ENCODE peak calls at places on chromosome 15, in four cellular contexts. K is heart left ventricle, F is tibial artery, Z is thoracic aorta. T is an unnamed sample. For H3K4me1, the result is how much of the 10 kb centered on the place peaks cover.

GRCh38 chr15:62899090-62899493 is 143.5 kb upstream of the TPM1 start:
- DNase-seq in K (peak), F (no peak), Z (no peak), T (no peak)

GRCh38 chr15:60399931-60400330 is 2.1 kb upstream of the ANXA2 start:
- DNase-seq in K (no peak), F (no peak), Z (no peak), T (no peak)

GRCh38 chr15:74611341-74611740 is 4.3 kb upstream of the CLK3 start:
- DNase-seq in K (no peak), F (no peak), Z (no peak), T (no peak)

GRCh38 chr15:81473177-81473576 is 99.2 kb upstream of the TMC3 start:
- DNase-seq in K (no peak), F (no peak), Z (no peak), T (no peak)

GRCh38 chr15:60520825-60521368 is 42.0 kb upstream of the ICE2 start:
- DNase-seq in K (peak), F (peak), Z (peak), T (peak)

GRCh38 chr15:62107561-62108110 is 40.9 kb downstream of the C2CD4A start:
- DNase-seq in K (no peak), F (no peak), Z (no peak), T (no peak)

GRCh38 chr15:73996939-73997338 is 2.4 kb downstream of the PML start:
- DNase-seq in K (no peak), F (no peak), Z (no peak), T (peak)

GRCh38 chr15:52020253-52021085 is 1.4 kb downstream of the MAPK6 start:
- DNase-seq in K (no peak), F (no peak), Z (no peak), T (no peak)

GRCh38 chr15:69999392-70000085 is 98.2 kb downstream of the TLE3 start:
- DNase-seq in K (no peak), F (no peak), Z (no peak), T (no peak)
- H3K4me1 ChIP-seq in K (under half), F (under half), Z (under half), T (under half)

GRCh38 chr15:28164876-28165275 is 65.8 kb upstream of the OCA2 start:
- DNase-seq in K (no peak), F (no peak), Z (no peak), T (no peak)

GRCh38 chr15:28165791-28166190 is 66.7 kb upstream of the OCA2 start:
- DNase-seq in K (no peak), F (no peak), Z (no peak), T (no peak)

GRCh38 chr15:28167042-28167441 is 67.9 kb upstream of the OCA2 start:
- DNase-seq in K (no peak), F (no peak), Z (no peak), T (no peak)

GRCh38 chr15:28169361-28169760 is 70.2 kb upstream of the OCA2 start:
- DNase-seq in K (no peak), F (no peak), Z (no peak), T (no peak)
- H3K4me1 ChIP-seq in K (under half), F (under half), Z (under half), T (under half)

GRCh38 chr15:91308855-91309254 is 208.8 kb downstream of the SV2B start:
- DNase-seq in K (no peak), F (no peak), Z (no peak), T (no peak)

GRCh38 chr15:91306155-91306554 is 206.1 kb downstream of the SV2B start:
- DNase-seq in K (no peak), F (no peak), Z (no peak), T (no peak)

GRCh38 chr15:91304794-91305193 is 204.7 kb downstream of the SV2B start:
- DNase-seq in K (no peak), F (no peak), Z (no peak), T (no peak)

GRCh38 chr15:91308209-91308608 is 208.2 kb downstream of the SV2B start:
- DNase-seq in K (no peak), F (no peak), Z (no peak), T (no peak)

DNA sequence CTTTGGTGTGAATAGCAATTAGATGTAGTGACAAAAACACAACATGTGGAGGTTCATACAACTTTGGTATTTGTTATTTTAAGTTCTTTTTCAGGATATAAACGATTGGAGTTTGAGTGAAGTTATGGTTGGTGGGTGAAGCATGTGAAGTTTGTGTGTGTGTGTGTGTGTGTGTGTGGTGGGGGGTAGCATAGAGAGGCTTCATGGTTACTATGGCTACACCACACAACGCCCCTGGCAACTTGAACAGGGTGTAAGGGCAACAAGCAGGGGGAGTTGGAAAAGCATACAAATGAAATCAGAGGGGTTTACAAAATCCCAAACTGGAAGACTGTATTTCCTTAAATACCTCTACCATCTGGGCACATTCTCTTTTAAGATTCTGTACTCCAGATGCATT is 207.5 kb downstream of the SV2B start:
- DNase-seq in K (no peak), F (no peak), Z (no peak), T (no peak)
- H3K4me1 ChIP-seq in K (under half), F (under half), Z (under half), T (under half)

GRCh38 chr15:90004252-90004651 is 3.1 kb downstream of the ZNF710 start:
- DNase-seq in K (no peak), F (peak), Z (no peak), T (no peak)

GRCh38 chr15:90002428-90002844 is 1.3 kb downstream of the ZNF710 start:
- DNase-seq in K (peak), F (peak), Z (no peak), T (peak)

GRCh38 chr15:90001683-90002427 is 731 bp downstream of the ZNF710 start:
- DNase-seq in K (peak), F (peak), Z (no peak), T (peak)

GRCh38 chr15:90004671-90005070 is 3.5 kb downstream of the ZNF710 start:
- DNase-seq in K (no peak), F (peak), Z (no peak), T (no peak)

DNA sequence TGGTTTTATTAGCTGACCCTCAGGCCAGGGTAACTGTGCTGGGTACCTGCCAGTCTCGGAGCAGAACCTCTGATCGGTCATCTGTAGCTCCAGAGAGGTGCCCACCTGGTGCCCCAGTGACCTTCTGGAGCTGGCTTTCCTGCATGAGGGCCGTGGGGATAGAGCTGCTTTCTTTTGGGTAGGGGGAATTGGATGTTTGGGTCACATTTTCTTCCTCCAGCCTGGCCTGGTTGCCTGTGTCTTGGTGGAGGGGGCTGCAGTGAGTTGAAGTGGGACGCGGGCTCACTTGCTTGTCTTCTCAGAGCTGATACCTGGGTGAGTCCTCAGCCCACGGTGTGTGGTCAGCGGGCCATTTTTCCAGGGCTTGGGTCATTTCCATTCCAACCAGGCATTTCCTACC is 2.6 kb downstream of the ZNF710 start:
- DNase-seq in K (no peak), F (no peak), Z (no peak), T (no peak)
- H3K4me1 ChIP-seq in K (half or more), F (under half), Z (under half), T (under half)

DNA sequence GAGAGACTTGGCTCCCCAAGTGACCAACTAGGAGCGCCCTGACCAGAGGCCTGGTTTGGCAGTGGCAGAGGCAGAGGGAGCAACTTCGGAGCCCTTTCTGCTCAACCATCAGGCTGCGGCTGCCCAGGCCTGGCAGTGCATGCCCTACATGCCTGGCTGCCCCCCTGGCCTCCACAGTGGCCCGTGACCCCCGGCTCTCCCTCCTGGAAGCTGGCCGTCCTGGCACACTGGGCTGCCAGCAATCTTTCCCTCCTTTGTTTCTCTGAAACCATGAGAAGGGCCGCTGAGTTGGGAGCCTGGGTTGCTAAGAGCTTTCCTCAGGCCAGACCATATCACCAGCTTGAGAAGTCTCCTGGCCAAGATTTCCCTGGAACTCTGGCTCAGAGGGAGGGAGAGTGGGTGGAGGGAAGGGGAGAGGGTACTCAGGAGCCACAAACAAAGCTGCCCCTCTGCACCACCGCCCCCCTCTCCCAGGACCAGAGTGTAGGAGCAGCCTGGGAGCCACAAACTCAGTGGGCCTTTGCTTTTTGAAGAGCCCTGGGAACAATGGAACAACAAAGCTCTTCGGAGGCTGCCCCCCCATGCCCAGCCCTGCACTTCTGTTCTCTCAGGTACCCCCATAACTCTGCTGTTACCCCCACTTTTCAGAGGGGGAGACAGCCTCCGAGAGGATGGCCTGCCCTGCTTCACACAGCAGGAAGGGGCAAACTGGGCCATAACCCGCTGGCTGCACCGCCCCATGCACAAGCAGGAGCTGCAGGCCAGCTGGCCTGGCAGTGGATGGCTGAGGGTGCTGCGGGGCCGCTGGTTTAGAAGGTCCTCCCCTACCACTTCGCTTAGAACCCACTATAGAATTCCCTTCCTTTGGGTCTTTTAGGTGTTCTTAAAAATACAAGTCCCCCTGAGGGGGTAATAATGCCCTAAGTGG is 11.3 kb downstream of the CORO2B start:
- DNase-seq in K (no peak), F (no peak), Z (no peak), T (no peak)
- H3K4me1 ChIP-seq in K (under half), F (under half), Z (under half), T (under half)

DNA sequence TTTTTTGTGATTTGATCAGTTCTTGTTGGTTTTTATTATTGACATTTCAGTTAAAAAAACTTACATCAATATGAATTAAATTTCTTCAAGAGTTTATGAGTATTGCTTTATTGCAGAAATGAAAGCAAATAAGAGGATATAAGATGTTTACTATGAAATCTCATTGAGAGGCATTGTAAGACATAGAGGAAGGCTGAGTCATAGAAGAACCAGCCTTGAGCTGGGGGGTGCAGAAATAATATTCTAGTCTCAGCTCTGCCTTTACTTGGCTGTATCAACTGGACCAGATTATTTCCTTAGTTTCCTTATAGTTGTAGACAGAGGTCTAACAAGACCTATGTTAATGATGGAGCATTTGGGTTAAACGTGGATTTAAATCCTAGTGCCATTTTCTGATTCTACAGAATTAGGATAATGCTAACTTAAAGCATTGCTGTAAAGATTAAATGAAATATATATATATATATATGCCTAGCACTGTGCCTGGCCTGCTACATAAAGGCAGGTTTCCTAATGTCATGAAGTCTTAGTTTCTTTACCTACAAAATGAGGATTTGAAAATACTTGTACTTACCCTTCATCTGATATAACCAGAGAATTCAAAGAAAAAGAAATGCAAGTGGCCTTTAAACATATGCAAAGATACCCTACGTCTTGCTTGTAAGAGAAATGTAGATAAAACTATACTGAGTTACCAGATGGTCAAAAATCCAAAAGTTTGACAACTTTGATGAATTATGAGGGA is 7.3 kb downstream of the FAM98B start:
- DNase-seq in K (no peak), F (no peak), Z (no peak), T (no peak)
- H3K4me1 ChIP-seq in K (under half), F (under half), Z (under half), T (under half)